ENCODE peak calls at places on chromosomes 4 and X, in seven cellular contexts. M is IMR-90, G is H1, E is H9, K is mesenchymal stem cell, S is neuronal stem cell, H is mesendoderm. Y is an unnamed sample.

GRCh38 chr4:111641813-111642579 is 503.3 kb upstream of the FAM241A start:
- DNase-seq in M (peak), G (peak), E (peak), K (peak), S (peak), H (peak), Y (peak)

GRCh38 chr4:68182382-68182820 is 52.7 kb upstream of the TMPRSS11F start:
- DNase-seq in M (no peak), G (peak), E (peak), K (no peak), S (no peak), H (no peak), Y (no peak)

GRCh38 chr4:159205462-159205861 is 102.6 kb downstream of the RAPGEF2 start:
- DNase-seq in M (no peak), G (no peak), E (no peak), K (no peak), S (no peak), H (no peak), Y (no peak)

GRCh38 chr4:140113653-140114052 is 40.3 kb downstream of the MAML3 start:
- DNase-seq in M (no peak), G (no peak), E (no peak), K (no peak), S (no peak), H (no peak), Y (no peak)

GRCh38 chr4:67437974-67438713 is 107.2 kb downstream of the CENPC start:
- DNase-seq in M (peak), G (no peak), E (no peak), K (peak), S (no peak), H (no peak), Y (peak)

GRCh38 chr4:184688447-184688846 is 38.9 kb downstream of the PRIMPOL start:
- DNase-seq in M (peak), G (no peak), E (peak), K (peak), S (no peak), H (peak), Y (peak)

GRCh38 chr4:75248770-75249467 is 265.3 kb downstream of the RCHY1 start:
- DNase-seq in M (no peak), G (no peak), E (no peak), K (peak), S (no peak), H (peak), Y (peak)

GRCh38 chr4:18020671-18021469 is 685 bp downstream of the LCORL start:
- DNase-seq in M (peak), G (peak), E (peak), K (peak), S (peak), H (peak), Y (peak)

GRCh38 chr4:44859477-44859876 is 133.1 kb upstream of the GNPDA2 start:
- DNase-seq in M (no peak), G (no peak), E (no peak), K (no peak), S (no peak), H (no peak), Y (no peak)

GRCh38 chrX:2497961-2498780 is 2.6 kb downstream of the DHRSX start:
- DNase-seq in M (peak), G (no peak), E (no peak), K (peak), S (no peak), H (no peak), Y (peak)

GRCh38 chr4:22179124-22179874 is 230.7 kb upstream of the KCNIP4 start:
- DNase-seq in M (peak), G (no peak), E (no peak), K (peak), S (no peak), H (no peak), Y (no peak)

GRCh38 chr4:70913947-70914445 is 11.8 kb downstream of the MOB1B start:
- DNase-seq in M (peak), G (no peak), E (no peak), K (peak), S (no peak), H (no peak), Y (no peak)

GRCh38 chr4:56655627-56656345 is 25.3 kb downstream of the HOPX start:
- DNase-seq in M (no peak), G (peak), E (no peak), K (no peak), S (no peak), H (no peak), Y (peak)

GRCh38 chr4:32700838-32701237 is 1980.7 kb downstream of the PCDH7 start:
- DNase-seq in M (no peak), G (no peak), E (no peak), K (no peak), S (no peak), H (no peak), Y (no peak)

GRCh38 chr4:40056722-40057539 is at the start of gene N4BP2:
- DNase-seq in M (peak), G (peak), E (peak), K (peak), S (peak), H (peak), Y (peak)

GRCh38 chrX:119692241-119693031 is 532 bp downstream of the SEPTIN6 start:
- DNase-seq in M (peak), G (peak), E (peak), K (peak), S (no peak), H (peak), Y (peak)

GRCh38 chrX:128816919-128817318 is 706.4 kb downstream of the SMARCA1 start:
- DNase-seq in M (no peak), G (no peak), E (peak), K (no peak), S (no peak), H (peak), Y (no peak)

GRCh38 chrX:41602946-41603345 is 85.8 kb upstream of the GPR34 start:
- DNase-seq in M (peak), G (no peak), E (no peak), K (no peak), S (no peak), H (no peak), Y (no peak)

GRCh38 chrX:40100141-40100536 is 2.4 kb upstream of the BCOR start:
- DNase-seq in M (no peak), G (no peak), E (no peak), K (peak), S (no peak), H (peak), Y (no peak)

GRCh38 chrX:2664497-2664896 is 26.6 kb upstream of the CD99 start:
- DNase-seq in M (peak), G (no peak), E (no peak), K (no peak), S (no peak), H (no peak), Y (no peak)

GRCh38 chr4:17511041-17511949 is 595 bp downstream of the QDPR start:
- DNase-seq in M (peak), G (peak), E (peak), K (peak), S (peak), H (peak), Y (peak)

GRCh38 chr4:111678466-111678865 is 466.8 kb upstream of the FAM241A start:
- DNase-seq in M (peak), G (no peak), E (no peak), K (peak), S (no peak), H (peak), Y (peak)

GRCh38 chr4:26489101-26489669 is 1.1 kb downstream of the CCKAR start:
- DNase-seq in M (no peak), G (no peak), E (no peak), K (no peak), S (no peak), H (no peak), Y (no peak)

GRCh38 chrX:39755152-39756032 is 342.4 kb downstream of the BCOR start:
- DNase-seq in M (peak), G (no peak), E (peak), K (peak), S (peak), H (peak), Y (peak)

GRCh38 chr4:15878011-15878410 is 60.5 kb downstream of the FGFBP1 start:
- DNase-seq in M (no peak), G (no peak), E (no peak), K (no peak), S (no peak), H (peak), Y (no peak)

GRCh38 chr4:153638999-153639398 is 45.1 kb upstream of the TLR2 start:
- DNase-seq in M (no peak), G (no peak), E (no peak), K (no peak), S (no peak), H (no peak), Y (no peak)
- H2BK5ac ChIP-seq in M (no peak), G (no peak), E (no peak), K (no peak), S (no peak), H (no peak), Y (no peak)

GRCh38 chrX:13756381-13756780 is 21.8 kb downstream of the OFD1 start:
- DNase-seq in M (no peak), G (no peak), E (no peak), K (no peak), S (no peak), H (no peak), Y (no peak)
- H3K4me2 ChIP-seq in M (no peak), G (no peak), E (no peak), K (no peak), S (no peak), H (no peak), Y (no peak)

DNA sequence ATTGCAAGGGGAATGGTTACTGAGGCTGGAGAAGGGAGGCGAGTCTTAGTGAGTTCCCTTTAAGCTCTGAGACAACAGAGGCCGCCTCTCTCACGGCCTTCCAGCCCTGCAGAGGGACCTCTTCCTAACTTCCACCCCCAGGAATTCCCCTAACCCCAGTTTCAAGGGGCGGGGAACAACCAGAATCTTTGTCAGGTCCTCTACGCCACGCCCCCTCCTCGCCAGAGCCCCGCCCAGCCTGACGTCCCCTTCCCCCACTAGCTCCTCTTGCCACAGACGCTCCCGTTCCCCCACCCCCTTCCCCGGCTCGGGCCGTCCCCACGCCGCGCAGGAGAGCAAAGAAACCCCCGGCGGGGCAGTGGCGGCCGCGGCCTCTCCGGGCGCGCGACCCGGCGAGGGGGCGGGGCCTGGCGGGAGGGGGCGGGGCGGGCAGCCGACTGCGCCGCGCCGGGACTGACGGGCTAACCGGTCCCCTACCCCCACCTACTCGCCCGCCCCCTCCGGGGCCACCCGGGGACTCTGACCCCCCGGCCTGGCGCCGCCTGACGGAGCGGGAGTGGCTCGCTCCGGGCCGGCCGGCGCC is 12.2 kb upstream of the TMEM156 start:
- DNase-seq in M (peak), G (peak), E (peak), K (peak), S (peak), H (peak), Y (peak)
- H2BK5ac ChIP-seq in M (peak), G (peak), E (no peak), K (peak), S (no peak), H (no peak), Y (peak)

GRCh38 chr4:113186960-113187757 is 137.7 kb downstream of the ANK2 start:
- DNase-seq in M (no peak), G (no peak), E (no peak), K (no peak), S (no peak), H (no peak), Y (no peak)

GRCh38 chr4:113189546-113189945 is 140.1 kb downstream of the ANK2 start:
- DNase-seq in M (no peak), G (no peak), E (no peak), K (no peak), S (no peak), H (peak), Y (no peak)
- H3K4me2 ChIP-seq in M (no peak), G (no peak), E (no peak), K (no peak), S (no peak), H (no peak), Y (no peak)

GRCh38 chrX:4150259-4150658 is 436.8 kb upstream of the PRKX start:
- DNase-seq in M (no peak), G (no peak), E (no peak), K (no peak), S (no peak), H (no peak), Y (no peak)
- H2BK5ac ChIP-seq in M (no peak), G (no peak), E (no peak), K (no peak), S (no peak), H (no peak), Y (no peak)

DNA sequence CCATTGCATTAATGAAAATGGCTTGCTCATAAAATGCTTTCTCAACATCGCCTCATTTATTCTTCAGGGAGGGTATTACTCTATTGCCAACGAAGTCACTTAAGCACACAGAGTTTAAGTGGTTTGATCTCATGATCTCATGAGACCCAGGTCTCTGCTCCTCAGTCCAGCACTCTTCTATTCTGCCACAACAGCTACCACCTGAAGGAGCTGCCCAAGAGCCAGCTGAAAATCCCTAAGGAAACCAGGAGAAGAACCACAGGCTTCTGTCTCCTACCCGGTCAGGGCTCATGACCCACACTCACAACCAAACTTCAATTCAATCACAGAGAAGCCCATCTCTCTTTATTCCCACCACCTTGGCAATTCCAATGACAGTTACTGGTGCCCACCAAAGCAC is 85.5 kb upstream of the GPM6B start:
- DNase-seq in M (no peak), G (no peak), E (no peak), K (no peak), S (no peak), H (no peak), Y (no peak)
- H3K4me2 ChIP-seq in M (no peak), G (no peak), E (no peak), K (no peak), S (no peak), H (no peak), Y (no peak)

GRCh38 chrX:154040307-154040756 is 20.6 kb upstream of the IRAK1 start:
- DNase-seq in M (peak), G (no peak), E (no peak), K (peak), S (no peak), H (no peak), Y (peak)
- H2BK5ac ChIP-seq in M (peak), G (no peak), E (no peak), K (no peak), S (no peak), H (no peak), Y (no peak)

GRCh38 chr4:144633215-144633614 is 12.7 kb upstream of the HHIP start:
- DNase-seq in M (no peak), G (no peak), E (no peak), K (no peak), S (no peak), H (no peak), Y (no peak)

GRCh38 chr4:144621681-144622080 is 24.3 kb upstream of the HHIP start:
- DNase-seq in M (no peak), G (no peak), E (no peak), K (no peak), S (no peak), H (no peak), Y (no peak)

DNA sequence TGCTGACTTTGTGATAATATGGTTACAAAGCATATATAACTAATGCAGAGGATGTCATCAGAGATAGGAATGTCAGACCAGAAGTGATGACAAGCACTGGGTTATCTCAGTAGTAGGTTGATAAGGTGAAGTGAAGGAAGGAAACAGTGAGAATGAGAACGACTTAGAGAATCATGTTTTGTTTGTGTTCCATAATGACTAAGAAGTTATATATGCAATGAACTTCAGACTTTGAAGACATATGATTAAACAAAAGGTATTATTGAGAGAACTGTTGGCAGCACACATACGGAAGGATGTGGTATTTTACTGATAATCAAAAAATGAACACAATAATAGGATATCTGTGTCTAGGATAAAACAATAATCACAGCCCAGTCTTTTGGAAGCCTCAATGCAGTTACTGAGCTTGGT is 18.3 kb upstream of the HHIP start:
- DNase-seq in M (peak), G (no peak), E (no peak), K (peak), S (no peak), H (peak), Y (no peak)
- H3K4me2 ChIP-seq in M (no peak), G (no peak), E (no peak), K (no peak), S (no peak), H (no peak), Y (no peak)